ENCODE peak calls at places on chromosome 6, in seven cellular contexts. One of them, this sample, is unnamed.

GRCh38 chr6:122207794-122208193 is 191.7 kb upstream of the HSF2 start:
- DNase-seq in IMR-90: no peak
- DNase-seq in mesendoderm: no peak
- DNase-seq in H9: no peak
- DNase-seq in H1: no peak
- DNase-seq in trophoblast cell: peak
- DNase-seq in mesenchymal stem cell: no peak
- DNase-seq in this sample: no peak

GRCh38 chr6:127956260-127956888 is 55.5 kb upstream of the THEMIS start:
- DNase-seq in IMR-90: no peak
- DNase-seq in mesendoderm: peak
- DNase-seq in H9: no peak
- DNase-seq in H1: no peak
- DNase-seq in trophoblast cell: peak
- DNase-seq in mesenchymal stem cell: peak
- DNase-seq in this sample: no peak

GRCh38 chr6:87237804-87238203 is 82.4 kb downstream of the ZNF292 start:
- DNase-seq in IMR-90: peak
- DNase-seq in mesendoderm: peak
- DNase-seq in H9: no peak
- DNase-seq in H1: no peak
- DNase-seq in trophoblast cell: peak
- DNase-seq in mesenchymal stem cell: peak
- DNase-seq in this sample: no peak

GRCh38 chr6:12474167-12475140 is 184.3 kb downstream of the EDN1 start:
- DNase-seq in IMR-90: no peak
- DNase-seq in mesendoderm: no peak
- DNase-seq in H9: no peak
- DNase-seq in H1: no peak
- DNase-seq in trophoblast cell: no peak
- DNase-seq in mesenchymal stem cell: no peak
- DNase-seq in this sample: no peak

GRCh38 chr6:55198708-55199107 is 24.4 kb downstream of the HCRTR2 start:
- DNase-seq in IMR-90: no peak
- DNase-seq in mesendoderm: peak
- DNase-seq in H9: no peak
- DNase-seq in H1: no peak
- DNase-seq in trophoblast cell: no peak
- DNase-seq in mesenchymal stem cell: no peak
- DNase-seq in this sample: no peak

GRCh38 chr6:31531771-31532643 is 3.2 kb downstream of the MCCD1 start:
- DNase-seq in IMR-90: no peak
- DNase-seq in mesendoderm: no peak
- DNase-seq in H9: no peak
- DNase-seq in H1: no peak
- DNase-seq in trophoblast cell: no peak
- DNase-seq in mesenchymal stem cell: no peak
- DNase-seq in this sample: no peak

GRCh38 chr6:77368660-77369313 is 94.5 kb downstream of the HTR1B start:
- DNase-seq in IMR-90: peak
- DNase-seq in mesendoderm: peak
- DNase-seq in H9: peak
- DNase-seq in H1: peak
- DNase-seq in trophoblast cell: no peak
- DNase-seq in mesenchymal stem cell: peak
- DNase-seq in this sample: no peak

GRCh38 chr6:69026243-69026642 is 391.2 kb downstream of the ADGRB3 start:
- DNase-seq in IMR-90: peak
- DNase-seq in mesendoderm: peak
- DNase-seq in H9: no peak
- DNase-seq in H1: no peak
- DNase-seq in trophoblast cell: no peak
- DNase-seq in mesenchymal stem cell: peak
- DNase-seq in this sample: no peak

GRCh38 chr6:137490506-137490905 is 3.7 kb downstream of the OLIG3 start:
- DNase-seq in IMR-90: no peak
- DNase-seq in mesendoderm: peak
- DNase-seq in H9: no peak
- DNase-seq in H1: no peak
- DNase-seq in trophoblast cell: no peak
- DNase-seq in mesenchymal stem cell: no peak
- DNase-seq in this sample: no peak

GRCh38 chr6:110613356-110613755 is 136.9 kb upstream of the SLC22A16 start:
- DNase-seq in IMR-90: no peak
- DNase-seq in mesendoderm: no peak
- DNase-seq in H9: no peak
- DNase-seq in H1: no peak
- DNase-seq in trophoblast cell: peak
- DNase-seq in mesenchymal stem cell: no peak
- DNase-seq in this sample: no peak

GRCh38 chr6:23692184-23692583 is 433.8 kb upstream of the NRSN1 start:
- DNase-seq in IMR-90: no peak
- DNase-seq in mesendoderm: no peak
- DNase-seq in H9: no peak
- DNase-seq in H1: no peak
- DNase-seq in trophoblast cell: no peak
- DNase-seq in mesenchymal stem cell: no peak
- DNase-seq in this sample: no peak

GRCh38 chr6:156901309-156902019 is 124.3 kb downstream of the ARID1B start:
- DNase-seq in IMR-90: no peak
- DNase-seq in mesendoderm: no peak
- DNase-seq in H9: no peak
- DNase-seq in H1: no peak
- DNase-seq in trophoblast cell: no peak
- DNase-seq in mesenchymal stem cell: no peak
- DNase-seq in this sample: no peak

GRCh38 chr6:116933488-116933887 is 56.4 kb downstream of the RFX6 start:
- DNase-seq in IMR-90: no peak
- DNase-seq in mesendoderm: peak
- DNase-seq in H9: no peak
- DNase-seq in H1: no peak
- DNase-seq in trophoblast cell: no peak
- DNase-seq in mesenchymal stem cell: no peak
- DNase-seq in this sample: no peak

GRCh38 chr6:4032475-4032874 is 46.5 kb downstream of the FAM217A start:
- DNase-seq in IMR-90: no peak
- DNase-seq in mesendoderm: no peak
- DNase-seq in H9: no peak
- DNase-seq in H1: no peak
- DNase-seq in trophoblast cell: no peak
- DNase-seq in mesenchymal stem cell: no peak
- DNase-seq in this sample: no peak

GRCh38 chr6:134935076-134935475 is 14.8 kb downstream of the ALDH8A1 start:
- DNase-seq in IMR-90: peak
- DNase-seq in mesendoderm: no peak
- DNase-seq in H9: no peak
- DNase-seq in H1: no peak
- DNase-seq in trophoblast cell: no peak
- DNase-seq in mesenchymal stem cell: peak
- DNase-seq in this sample: no peak

GRCh38 chr6:134938896-134939295 is 11.0 kb downstream of the ALDH8A1 start:
- DNase-seq in IMR-90: peak
- DNase-seq in mesendoderm: no peak
- DNase-seq in H9: no peak
- DNase-seq in H1: no peak
- DNase-seq in trophoblast cell: no peak
- DNase-seq in mesenchymal stem cell: peak
- DNase-seq in this sample: no peak

GRCh38 chr6:134936927-134937326 is 13.0 kb downstream of the ALDH8A1 start:
- DNase-seq in IMR-90: peak
- DNase-seq in mesendoderm: no peak
- DNase-seq in H9: no peak
- DNase-seq in H1: no peak
- DNase-seq in trophoblast cell: peak
- DNase-seq in mesenchymal stem cell: peak
- DNase-seq in this sample: no peak

GRCh38 chr6:134937426-134937825 is 12.5 kb downstream of the ALDH8A1 start:
- DNase-seq in IMR-90: peak
- DNase-seq in mesendoderm: peak
- DNase-seq in H9: no peak
- DNase-seq in H1: no peak
- DNase-seq in trophoblast cell: no peak
- DNase-seq in mesenchymal stem cell: peak
- DNase-seq in this sample: no peak

DNA sequence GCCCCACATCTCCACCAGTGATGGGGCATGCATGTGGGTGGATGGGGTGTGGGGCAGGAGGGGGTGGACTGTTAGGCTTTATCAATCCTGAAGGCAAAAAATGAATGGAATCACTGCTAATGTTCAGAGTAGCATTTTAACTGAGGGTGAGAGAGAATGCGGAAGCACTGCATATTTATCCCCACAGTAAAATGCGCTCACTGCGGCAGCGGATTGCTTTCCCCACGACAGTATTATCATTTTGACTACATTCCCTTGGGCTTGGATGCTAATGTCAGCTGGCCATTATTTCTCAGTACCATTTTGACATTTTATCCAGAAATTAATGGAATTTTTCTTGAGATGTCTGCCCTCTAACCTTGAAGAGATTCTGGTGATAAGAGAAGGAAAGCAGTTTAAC is 13.4 kb downstream of the ALDH8A1 start:
- DNase-seq in IMR-90: no peak
- DNase-seq in mesendoderm: no peak
- DNase-seq in H9: no peak
- DNase-seq in H1: no peak
- DNase-seq in trophoblast cell: peak
- DNase-seq in mesenchymal stem cell: no peak
- DNase-seq in this sample: no peak
- H4K8ac ChIP-seq in IMR-90: no peak
- H4K8ac ChIP-seq in mesendoderm: no peak
- H4K8ac ChIP-seq in H9: no peak
- H4K8ac ChIP-seq in H1: no peak
- H4K8ac ChIP-seq in trophoblast cell: no peak
- H4K8ac ChIP-seq in mesenchymal stem cell: no peak
- H4K8ac ChIP-seq in this sample: no peak

GRCh38 chr6:89351632-89352328 is 742 bp downstream of the UBE2J1 start:
- DNase-seq in IMR-90: no peak
- DNase-seq in mesendoderm: no peak
- DNase-seq in H9: peak
- DNase-seq in H1: no peak
- DNase-seq in trophoblast cell: no peak
- DNase-seq in mesenchymal stem cell: peak
- DNase-seq in this sample: no peak

GRCh38 chr6:89352329-89353117 is at the start of gene UBE2J1:
- DNase-seq in IMR-90: peak
- DNase-seq in mesendoderm: peak
- DNase-seq in H9: peak
- DNase-seq in H1: peak
- DNase-seq in trophoblast cell: peak
- DNase-seq in mesenchymal stem cell: peak
- DNase-seq in this sample: peak

GRCh38 chr6:89355511-89356185 is 3.1 kb upstream of the UBE2J1 start:
- DNase-seq in IMR-90: no peak
- DNase-seq in mesendoderm: no peak
- DNase-seq in H9: no peak
- DNase-seq in H1: no peak
- DNase-seq in trophoblast cell: no peak
- DNase-seq in mesenchymal stem cell: no peak
- DNase-seq in this sample: no peak

GRCh38 chr6:89353118-89353556 is 615 bp upstream of the UBE2J1 start:
- DNase-seq in IMR-90: no peak
- DNase-seq in mesendoderm: no peak
- DNase-seq in H9: no peak
- DNase-seq in H1: no peak
- DNase-seq in trophoblast cell: no peak
- DNase-seq in mesenchymal stem cell: no peak
- DNase-seq in this sample: no peak

DNA sequence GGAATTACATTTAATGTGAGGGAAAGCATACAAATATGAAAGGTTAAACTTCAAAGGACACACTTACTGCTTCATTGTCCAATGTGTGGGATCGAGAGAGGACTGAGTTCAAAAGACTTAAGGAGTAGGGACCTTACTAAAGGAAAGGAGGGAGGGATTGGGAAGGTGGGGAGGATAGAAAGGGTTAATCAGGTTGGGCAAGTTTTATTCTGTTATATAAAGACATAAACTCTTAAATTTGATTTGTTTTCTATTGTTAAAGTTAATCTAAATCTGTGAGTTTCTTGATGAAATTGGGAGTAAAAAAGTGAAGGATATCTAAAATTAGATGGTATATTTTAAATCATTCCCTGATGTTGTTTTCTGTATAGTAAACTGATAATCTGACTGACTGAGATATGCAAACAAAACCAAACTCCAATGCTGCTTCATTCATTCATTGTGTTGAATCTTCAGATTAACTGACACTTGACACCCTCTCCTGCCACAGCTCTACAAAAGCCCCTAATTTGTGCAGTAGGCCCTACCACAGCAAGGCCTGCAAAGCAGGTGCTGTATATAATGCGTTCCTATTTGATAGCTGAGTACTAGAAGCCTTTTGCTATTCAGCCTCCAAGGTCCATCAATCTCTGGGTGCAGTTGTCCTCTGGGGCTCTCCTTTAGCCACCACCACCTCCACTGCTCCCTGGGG is 1.3 kb upstream of the UBE2J1 start:
- DNase-seq in IMR-90: no peak
- DNase-seq in mesendoderm: no peak
- DNase-seq in H9: no peak
- DNase-seq in H1: no peak
- DNase-seq in trophoblast cell: no peak
- DNase-seq in mesenchymal stem cell: no peak
- DNase-seq in this sample: peak
- H2BK120ac ChIP-seq in IMR-90: no peak
- H2BK120ac ChIP-seq in mesendoderm: no peak
- H2BK120ac ChIP-seq in H9: no peak
- H2BK120ac ChIP-seq in H1: no peak
- H2BK120ac ChIP-seq in trophoblast cell: no peak
- H2BK120ac ChIP-seq in mesenchymal stem cell: no peak
- H2BK120ac ChIP-seq in this sample: no peak

GRCh38 chr6:91164105-91164504 is 577.2 kb upstream of the MAP3K7 start:
- DNase-seq in IMR-90: no peak
- DNase-seq in mesendoderm: no peak
- DNase-seq in H9: no peak
- DNase-seq in H1: no peak
- DNase-seq in trophoblast cell: no peak
- DNase-seq in mesenchymal stem cell: no peak
- DNase-seq in this sample: no peak

GRCh38 chr6:91173651-91174050 is 586.8 kb upstream of the MAP3K7 start:
- DNase-seq in IMR-90: no peak
- DNase-seq in mesendoderm: no peak
- DNase-seq in H9: no peak
- DNase-seq in H1: no peak
- DNase-seq in trophoblast cell: no peak
- DNase-seq in mesenchymal stem cell: no peak
- DNase-seq in this sample: no peak

GRCh38 chr6:91166271-91166670 is 579.4 kb upstream of the MAP3K7 start:
- DNase-seq in IMR-90: no peak
- DNase-seq in mesendoderm: no peak
- DNase-seq in H9: no peak
- DNase-seq in H1: no peak
- DNase-seq in trophoblast cell: peak
- DNase-seq in mesenchymal stem cell: no peak
- DNase-seq in this sample: no peak

GRCh38 chr6:91167846-91168245 is 581.0 kb upstream of the MAP3K7 start:
- DNase-seq in IMR-90: no peak
- DNase-seq in mesendoderm: peak
- DNase-seq in H9: no peak
- DNase-seq in H1: no peak
- DNase-seq in trophoblast cell: no peak
- DNase-seq in mesenchymal stem cell: peak
- DNase-seq in this sample: no peak
- H3K18ac ChIP-seq in IMR-90: no peak
- H3K18ac ChIP-seq in mesendoderm: no peak
- H3K18ac ChIP-seq in H9: no peak
- H3K18ac ChIP-seq in H1: no peak
- H3K18ac ChIP-seq in trophoblast cell: no peak
- H3K18ac ChIP-seq in mesenchymal stem cell: no peak
- H3K18ac ChIP-seq in this sample: no peak

GRCh38 chr6:125526007-125526720 is 223.3 kb upstream of the HEY2 start:
- DNase-seq in IMR-90: no peak
- DNase-seq in mesendoderm: no peak
- DNase-seq in H9: no peak
- DNase-seq in H1: no peak
- DNase-seq in trophoblast cell: no peak
- DNase-seq in mesenchymal stem cell: no peak
- DNase-seq in this sample: no peak
- H4K8ac ChIP-seq in IMR-90: no peak
- H4K8ac ChIP-seq in mesendoderm: no peak
- H4K8ac ChIP-seq in H9: no peak
- H4K8ac ChIP-seq in H1: no peak
- H4K8ac ChIP-seq in trophoblast cell: no peak
- H4K8ac ChIP-seq in mesenchymal stem cell: no peak
- H4K8ac ChIP-seq in this sample: no peak

This sample was measured in neuronal stem cell.